ENCODE peak calls at places on chromosomes 7 and 10, in eight cellular contexts. F is heart right ventricle; I is aorta; G is PC-3; M is Peyer's patch; L is right lobe of liver; X is pancreas; J is CD4-positive, CD25-positive, alpha-beta regulatory T cell. T is an unnamed sample.
A peak's percentile ranks its signal among the peaks of the same experiment; 100 is the strongest.

GRCh38 chr7:107394831-107395230 is 75.0 kb upstream of the GPR22 start:
- DNase-seq in G (no peak), X (no peak), L (no peak), F (no peak), I (no peak), J (no peak), M (no peak), T (no peak)

GRCh38 chr10:4549254-4549653 is 276.8 kb upstream of the AKR1E2 start:
- DNase-seq in J (no peak), G (no peak), M (no peak), F (no peak), I (no peak), X (no peak), L (no peak), T (no peak)

GRCh38 chr7:98922392-98923107 is 44.2 kb downstream of the TRRAP start:
- DNase-seq in I (no peak), J (no peak), L (peak; percentile 80), G (no peak), X (no peak), M (no peak), F (no peak), T (no peak)

GRCh38 chr7:155062431-155062830 is 7.7 kb upstream of the HTR5A start:
- DNase-seq in L (no peak), J (no peak), G (no peak), M (no peak), I (no peak), F (no peak), X (no peak), T (no peak)

GRCh38 chr10:114026189-114027040 is 17.3 kb upstream of the ADRB1 start:
- DNase-seq in G (peak; percentile 76), L (no peak), F (no peak), X (no peak), I (no peak), M (no peak), J (no peak), T (peak; percentile 73)

GRCh38 chr7:70071786-70072185 is 473.5 kb downstream of the AUTS2 start:
- DNase-seq in J (no peak), L (peak; percentile 76), G (no peak), M (no peak), I (no peak), F (no peak), X (no peak), T (no peak)

GRCh38 chr7:40717242-40717641 is 582.4 kb downstream of the SUGCT start:
- DNase-seq in J (peak; percentile 78), X (peak; percentile 70), L (no peak), I (peak; percentile 89), G (peak; percentile 86), F (peak; percentile 66), M (no peak), T (peak; percentile 71)

GRCh38 chr7:95780665-95781064 is 8.3 kb downstream of the DYNC1I1 start:
- DNase-seq in F (no peak), J (no peak), G (no peak), I (no peak), L (no peak), M (no peak), X (no peak), T (no peak)

GRCh38 chr7:42886866-42887509 is 24.9 kb downstream of the C7orf25 start:
- DNase-seq in J (no peak), X (no peak), L (no peak), I (no peak), F (no peak), G (peak; percentile 59), M (no peak), T (no peak)

GRCh38 chr7:83791737-83792136 is 142.8 kb upstream of the SEMA3E start:
- DNase-seq in G (peak; percentile 12), L (no peak), M (no peak), X (no peak), I (no peak), F (no peak), J (no peak), T (no peak)

GRCh38 chr7:80380957-80381356 is 130.9 kb downstream of the GNAT3 start:
- DNase-seq in M (no peak), I (no peak), G (no peak), L (no peak), X (no peak), J (no peak), F (no peak), T (no peak)
- H3K27ac ChIP-seq in M (no peak overlapping the region), I (no peak overlapping the region), G (no peak overlapping the region), L (no peak overlapping the region), X (no peak overlapping the region), J (no peak overlapping the region), F (no peak overlapping the region), T (no peak overlapping the region)

GRCh38 chr7:130208511-130208910 is 851 bp downstream of the SSMEM1 start:
- DNase-seq in I (no peak), M (no peak), J (no peak), F (no peak), G (no peak), L (no peak), X (no peak), T (no peak)
- H3K27ac ChIP-seq in I (no peak overlapping the region), M (no peak overlapping the region), J (no peak overlapping the region), F (no peak overlapping the region), G (no peak overlapping the region), L (no peak overlapping the region), X (no peak overlapping the region), T (no peak overlapping the region)

DNA sequence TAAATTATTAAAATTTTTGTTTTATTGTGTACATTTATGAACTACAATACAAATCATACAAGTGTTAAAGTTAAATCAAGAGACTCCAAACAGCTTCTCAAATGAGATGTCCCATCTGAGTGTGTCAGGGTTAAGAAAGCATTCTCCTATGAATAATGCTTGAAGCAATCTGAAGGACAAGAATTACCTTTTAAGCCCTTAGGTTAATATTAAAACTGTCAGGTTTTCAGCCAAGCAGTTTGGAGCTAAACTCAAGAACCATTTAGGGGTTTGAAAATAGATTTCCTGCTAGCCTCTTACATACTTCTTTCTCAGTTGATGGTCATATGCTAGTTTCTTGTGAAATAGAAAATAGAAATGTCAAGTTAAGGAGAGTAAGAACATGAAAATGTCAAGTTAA is 38.3 kb downstream of the LIPJ start:
- DNase-seq in L (no peak), M (no peak), F (no peak), X (no peak), G (no peak), J (no peak), I (no peak), T (no peak)
- H3K27ac ChIP-seq in L (no peak overlapping the region), M (no peak overlapping the region), F (no peak overlapping the region), X (no peak overlapping the region), G (no peak overlapping the region), J (no peak overlapping the region), I (no peak overlapping the region), T (no peak overlapping the region)

GRCh38 chr10:122494833-122495232 is 33.5 kb downstream of the HTRA1 start:
- DNase-seq in L (no peak), J (no peak), X (no peak), F (no peak), M (no peak), I (peak; percentile 94), G (peak; percentile 83), T (no peak)

GRCh38 chr10:122492955-122493597 is 31.7 kb downstream of the HTRA1 start:
- DNase-seq in L (no peak), X (no peak), G (no peak), J (no peak), I (no peak), F (no peak), M (no peak), T (no peak)

GRCh38 chr10:122492006-122492405 is 30.7 kb downstream of the HTRA1 start:
- DNase-seq in L (no peak), I (no peak), X (no peak), J (no peak), F (no peak), G (no peak), M (no peak), T (no peak)

GRCh38 chr10:122494173-122494820 is 32.9 kb downstream of the HTRA1 start:
- DNase-seq in F (no peak), M (no peak), G (peak; percentile 37), X (no peak), L (no peak), I (no peak), J (no peak), T (no peak)

DNA sequence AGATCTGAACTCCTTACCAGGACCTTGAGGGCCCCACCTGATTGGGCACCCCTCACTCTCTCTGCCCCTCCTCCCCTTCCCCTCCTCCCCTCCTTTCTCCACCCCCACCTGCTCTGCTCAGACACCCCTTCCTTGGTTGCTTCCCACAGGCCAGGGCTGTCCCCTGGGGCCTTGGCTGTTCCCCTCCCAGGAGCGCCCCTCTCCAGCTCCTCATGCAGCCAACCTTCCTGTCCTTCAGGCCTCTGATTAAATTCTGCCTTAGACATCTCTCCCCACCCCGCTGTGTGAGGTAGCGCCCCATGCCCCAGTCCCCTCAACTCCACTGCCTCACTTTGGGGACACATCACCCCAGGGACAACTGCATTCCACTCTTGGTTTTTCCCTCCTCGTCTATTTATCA is 32.4 kb downstream of the HTRA1 start:
- DNase-seq in G (no peak), M (no peak), F (no peak), J (no peak), I (no peak), L (no peak), X (no peak), T (no peak)
- H3K27ac ChIP-seq in G (peak overlapping the region; percentile 74), M (no peak overlapping the region), F (no peak overlapping the region), J (no peak overlapping the region), I (peak overlapping the region; percentile 72), L (no peak overlapping the region), X (no peak overlapping the region), T (peak overlapping the region; percentile 84)

DNA sequence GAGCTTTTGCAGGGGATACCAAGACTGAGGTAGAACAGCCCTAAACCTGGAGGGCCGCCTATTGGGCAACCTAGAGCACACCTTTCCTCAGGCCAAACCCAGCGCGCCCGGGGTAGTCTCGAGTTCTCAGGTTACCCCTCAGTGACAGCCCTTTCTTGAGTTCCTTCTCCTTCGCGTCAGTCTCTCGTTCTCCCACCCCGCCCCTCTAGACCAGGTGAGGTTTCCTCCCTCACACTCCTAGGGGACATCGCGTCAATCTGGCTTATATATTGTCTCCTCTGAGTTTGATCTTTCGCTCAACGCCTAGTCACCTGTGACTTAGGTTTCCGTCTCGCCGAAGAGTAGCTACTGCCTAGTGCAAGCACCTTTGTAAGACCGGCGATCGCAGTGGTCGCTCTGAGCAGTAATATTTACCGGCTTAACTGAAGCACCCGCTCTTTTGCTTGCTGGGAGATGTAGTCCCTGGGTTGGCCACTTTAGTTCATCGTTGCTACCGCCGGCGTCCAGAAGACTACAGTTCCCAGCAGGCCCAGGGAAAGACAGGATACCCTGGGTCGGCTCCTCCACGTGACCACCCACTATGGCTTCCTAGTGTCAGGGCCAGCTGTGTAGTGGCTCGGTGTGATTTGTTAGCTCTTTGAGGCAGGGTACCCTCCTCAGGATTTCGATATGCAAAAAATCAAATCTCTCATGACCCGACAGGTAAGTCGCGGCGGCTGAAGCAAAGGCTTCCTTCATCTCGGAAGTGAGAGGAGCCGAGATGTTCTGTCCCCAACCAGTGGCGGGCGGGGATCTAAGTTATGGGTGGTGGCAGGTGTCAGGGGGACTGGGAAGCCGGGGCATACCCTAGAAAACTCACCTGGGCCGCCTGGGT is at the start of gene VPS50:
- DNase-seq in I (peak; percentile 97), L (peak; percentile 95), J (peak; percentile 98), X (peak; percentile 96), G (peak; percentile 96), F (peak; percentile 87), M (peak; percentile 94), T (peak; percentile 82)
- H3K27ac ChIP-seq in I (no peak within 1 kb of the TSS), L (peak within 1 kb of the TSS; percentile 52), J (peak within 1 kb of the TSS; percentile 91), X (peak within 1 kb of the TSS; percentile 80), G (peak within 1 kb of the TSS; percentile 78), F (peak within 1 kb of the TSS; percentile 73), M (peak within 1 kb of the TSS; percentile 72), T (peak within 1 kb of the TSS; percentile 93)

GRCh38 chr7:22712999-22713398 is 14.0 kb upstream of the IL6 start:
- DNase-seq in G (no peak), I (no peak), X (no peak), L (no peak), M (no peak), J (no peak), F (no peak), T (no peak)

GRCh38 chr7:22713463-22713862 is 13.5 kb upstream of the IL6 start:
- DNase-seq in J (no peak), M (no peak), G (no peak), X (no peak), F (no peak), I (no peak), L (no peak), T (no peak)

GRCh38 chr7:22709857-22710256 is 17.1 kb upstream of the IL6 start:
- DNase-seq in G (no peak), L (no peak), M (no peak), J (no peak), F (no peak), X (no peak), I (no peak), T (no peak)
- H3K27ac ChIP-seq in G (no peak overlapping the region), L (no peak overlapping the region), M (no peak overlapping the region), J (no peak overlapping the region), F (no peak overlapping the region), X (no peak overlapping the region), I (no peak overlapping the region), T (no peak overlapping the region)

T was measured in epithelial cell of prostate.